ENCODE peak calls at places on chromosomes 1 and 21, in nine cellular contexts. G is MCF 10A; Z is CD4-positive, alpha-beta memory T cell; E is stromal cell of bone marrow; I is aorta; Q is A549; V is testis; O is cardiac fibroblast; J is substantia nigra. D is an unnamed sample.

GRCh38 chr1:175520186-175520585 is 223.2 kb downstream of the TNR start:
- DNase-seq in J (no peak), I (no peak), O (peak; percentile 81), G (peak; percentile 83), E (no peak), Z (no peak), V (no peak), Q (no peak), D (no peak)

GRCh38 chr1:20636785-20637347 is 3.6 kb downstream of the PINK1 start:
- DNase-seq in O (no peak), G (no peak), E (no peak), Z (no peak), V (no peak), Q (no peak), J (no peak), I (no peak), D (no peak)

GRCh38 chr1:80217377-80217986 is 1211.0 kb upstream of the ADGRL4 start:
- DNase-seq in V (peak; percentile 24), Z (no peak), J (no peak), O (peak; percentile 88), E (peak; percentile 60), Q (peak; percentile 11), G (peak; percentile 80), I (no peak), D (no peak)

GRCh38 chr1:11708554-11709350 is 17.2 kb downstream of the DRAXIN start:
- DNase-seq in Q (no peak), I (no peak), O (no peak), G (no peak), V (no peak), E (no peak), J (no peak), Z (no peak), D (no peak)

GRCh38 chr1:112877741-112878140 is 78.3 kb downstream of the SLC16A1 start:
- DNase-seq in E (no peak), V (no peak), Z (no peak), J (no peak), I (no peak), G (no peak), O (no peak), Q (no peak), D (no peak)

GRCh38 chr1:155957411-155957915 is 16.0 kb downstream of the RXFP4 start:
- DNase-seq in Q (no peak), O (no peak), Z (no peak), I (no peak), V (no peak), G (no peak), E (no peak), J (no peak), D (no peak)

GRCh38 chr1:201295861-201296260 is 12.6 kb downstream of the PKP1 start:
- DNase-seq in O (peak; percentile 59), J (no peak), Q (peak; percentile 48), Z (no peak), G (peak; percentile 100), V (no peak), I (no peak), E (peak; percentile 76), D (no peak)

GRCh38 chr1:91020967-91021685 is 709 bp downstream of the ZNF644 start:
- DNase-seq in J (peak; percentile 63), Q (peak; percentile 40), E (peak; percentile 53), V (peak; percentile 79), O (peak; percentile 84), Z (peak; percentile 65), G (peak; percentile 65), I (peak; percentile 89), D (peak; percentile 83)

GRCh38 chr1:156448134-156448967 is 52.2 kb downstream of the MEF2D start:
- DNase-seq in O (no peak), Z (no peak), G (no peak), E (no peak), V (no peak), J (no peak), I (no peak), Q (no peak), D (no peak)

GRCh38 chr1:4970532-4970931 is 316.1 kb downstream of the AJAP1 start:
- DNase-seq in O (no peak), V (no peak), J (no peak), G (peak; percentile 46), Q (no peak), Z (no peak), E (no peak), I (no peak), D (no peak)

GRCh38 chr1:110605901-110606783 is at the start of gene KCNA2:
- DNase-seq in Z (no peak), I (peak; percentile 85), V (peak; percentile 43), E (no peak), O (peak; percentile 9), G (no peak), Q (no peak), J (peak; percentile 77), D (no peak)

GRCh38 chr1:111677604-111678003 is 58.0 kb downstream of the RAP1A start:
- DNase-seq in V (no peak), O (no peak), I (no peak), J (no peak), Q (no peak), E (no peak), G (no peak), Z (no peak), D (no peak)

GRCh38 chr1:204475651-204476432 is 18.8 kb downstream of the PIK3C2B start:
- DNase-seq in O (no peak), G (no peak), E (no peak), Z (no peak), J (no peak), I (no peak), Q (no peak), V (no peak), D (no peak)

GRCh38 chr1:31155216-31155806 is 84.4 kb downstream of the NKAIN1 start:
- DNase-seq in J (no peak), E (no peak), V (peak; percentile 53), G (peak; percentile 72), Z (peak; percentile 39), I (peak; percentile 88), O (peak; percentile 76), Q (peak; percentile 43), D (peak; percentile 80)

GRCh38 chr1:246161626-246162025 is 345.5 kb downstream of the SMYD3 start:
- DNase-seq in E (peak; percentile 79), V (no peak), I (no peak), J (no peak), Q (no peak), Z (no peak), O (peak; percentile 87), G (peak; percentile 98), D (no peak)

GRCh38 chr21:29737188-29737587 is 202.6 kb downstream of the GRIK1 start:
- DNase-seq in O (no peak), V (no peak), J (no peak), E (peak; percentile 26), G (no peak), Q (no peak), I (no peak), Z (no peak), D (no peak)

GRCh38 chr1:114745351-114745750 is 12.4 kb downstream of the CSDE1 start:
- DNase-seq in V (no peak), O (no peak), Z (no peak), I (no peak), E (peak; percentile 22), J (no peak), Q (no peak), G (no peak), D (no peak)

D was measured in DND-41.